ENCODE peak calls at places on chromosome 16, in seven cellular contexts. I is SK-N-SH, M is GM23248, H is HCT116, Q is PC-3, A is neural progenitor cell, L is GM23338. B is an unnamed sample.

GRCh38 chr16:65235339-65236177 is 113.7 kb upstream of the CDH11 start:
- DNase-seq in I (no peak), M (no peak), H (no peak), Q (no peak), A (no peak), L (peak), B (no peak)

GRCh38 chr16:13542284-13542683 is 377.7 kb upstream of the ERCC4 start:
- DNase-seq in I (no peak), M (no peak), H (no peak), Q (no peak), A (no peak), L (no peak), B (no peak)

GRCh38 chr16:1367486-1368174 is 15.9 kb downstream of the GNPTG start:
- DNase-seq in I (no peak), M (no peak), H (no peak), Q (no peak), A (no peak), L (no peak), B (no peak)

GRCh38 chr16:81175325-81175891 is 63.1 kb upstream of the BCO1 start:
- DNase-seq in I (no peak), M (peak), H (no peak), Q (peak), A (no peak), L (no peak), B (no peak)

GRCh38 chr16:76926595-76926994 is 264.4 kb upstream of the MON1B start:
- DNase-seq in I (no peak), M (no peak), H (no peak), Q (no peak), A (no peak), L (peak), B (no peak)

GRCh38 chr16:8936421-8936820 is 27.3 kb downstream of the USP7 start:
- DNase-seq in I (peak), M (peak), H (peak), Q (peak), A (peak), L (peak), B (peak)

GRCh38 chr16:46899443-46900143 is 15.4 kb downstream of the GPT2 start:
- DNase-seq in I (no peak), M (peak), H (no peak), Q (no peak), A (no peak), L (no peak), B (no peak)

GRCh38 chr16:14155572-14156213 is 84.6 kb downstream of the MRTFB start:
- DNase-seq in I (no peak), M (no peak), H (no peak), Q (no peak), A (no peak), L (no peak), B (no peak)

GRCh38 chr16:1163567-1164055 is 10.7 kb downstream of the CACNA1H start:
- DNase-seq in I (no peak), M (peak), H (no peak), Q (peak), A (no peak), L (no peak), B (no peak)

GRCh38 chr16:79873825-79874224 is 273.3 kb upstream of the MAF start:
- DNase-seq in I (no peak), M (no peak), H (no peak), Q (no peak), A (no peak), L (no peak), B (no peak)

GRCh38 chr16:55479560-55480197 is 681 bp downstream of the MMP2 start:
- DNase-seq in I (peak), M (peak), H (no peak), Q (no peak), A (no peak), L (peak), B (no peak)

GRCh38 chr16:3960049-3960809 is 79.7 kb upstream of the CREBBP start:
- DNase-seq in I (no peak), M (peak), H (no peak), Q (no peak), A (peak), L (no peak), B (no peak)

GRCh38 chr16:13120091-13120490 is 218.7 kb downstream of the SHISA9 start:
- DNase-seq in I (no peak), M (no peak), H (no peak), Q (no peak), A (no peak), L (peak), B (no peak)

GRCh38 chr16:67537270-67537635 is 8.6 kb downstream of the RIPOR1 start:
- DNase-seq in I (peak), M (peak), H (no peak), Q (no peak), A (peak), L (peak), B (no peak)

GRCh38 chr16:47467501-47467900 is 6.4 kb downstream of the PHKB start:
- DNase-seq in I (no peak), M (no peak), H (no peak), Q (no peak), A (no peak), L (no peak), B (no peak)

GRCh38 chr16:24689128-24689527 is 40.3 kb upstream of the TNRC6A start:
- DNase-seq in I (peak), M (peak), H (peak), Q (peak), A (peak), L (peak), B (peak)

GRCh38 chr16:69187891-69188451 is 1.0 kb downstream of the SNTB2 start:
- DNase-seq in I (no peak), M (peak), H (no peak), Q (peak), A (no peak), L (peak), B (peak)

GRCh38 chr16:15715221-15715620 is 65.2 kb downstream of the NDE1 start:
- DNase-seq in I (no peak), M (no peak), H (no peak), Q (no peak), A (no peak), L (no peak), B (no peak)

GRCh38 chr16:4386951-4387565 is 15.4 kb downstream of the VASN start:
- DNase-seq in I (no peak), M (peak), H (no peak), Q (no peak), A (no peak), L (no peak), B (no peak)

GRCh38 chr16:66926171-66926570 is 836 bp upstream of the RRAD start:
- DNase-seq in I (no peak), M (peak), H (no peak), Q (no peak), A (no peak), L (no peak), B (no peak)

GRCh38 chr16:29977063-29977462 is 3.4 kb downstream of the TAOK2 start:
- DNase-seq in I (peak), M (no peak), H (no peak), Q (no peak), A (no peak), L (no peak), B (no peak)

GRCh38 chr16:11743308-11744074 is 834 bp upstream of the TXNDC11 start:
- DNase-seq in I (peak), M (peak), H (peak), Q (peak), A (no peak), L (no peak), B (peak)

GRCh38 chr16:86502856-86503748 is 7.2 kb upstream of the FOXF1 start:
- DNase-seq in I (no peak), M (peak), H (no peak), Q (no peak), A (peak), L (no peak), B (no peak)

DNA sequence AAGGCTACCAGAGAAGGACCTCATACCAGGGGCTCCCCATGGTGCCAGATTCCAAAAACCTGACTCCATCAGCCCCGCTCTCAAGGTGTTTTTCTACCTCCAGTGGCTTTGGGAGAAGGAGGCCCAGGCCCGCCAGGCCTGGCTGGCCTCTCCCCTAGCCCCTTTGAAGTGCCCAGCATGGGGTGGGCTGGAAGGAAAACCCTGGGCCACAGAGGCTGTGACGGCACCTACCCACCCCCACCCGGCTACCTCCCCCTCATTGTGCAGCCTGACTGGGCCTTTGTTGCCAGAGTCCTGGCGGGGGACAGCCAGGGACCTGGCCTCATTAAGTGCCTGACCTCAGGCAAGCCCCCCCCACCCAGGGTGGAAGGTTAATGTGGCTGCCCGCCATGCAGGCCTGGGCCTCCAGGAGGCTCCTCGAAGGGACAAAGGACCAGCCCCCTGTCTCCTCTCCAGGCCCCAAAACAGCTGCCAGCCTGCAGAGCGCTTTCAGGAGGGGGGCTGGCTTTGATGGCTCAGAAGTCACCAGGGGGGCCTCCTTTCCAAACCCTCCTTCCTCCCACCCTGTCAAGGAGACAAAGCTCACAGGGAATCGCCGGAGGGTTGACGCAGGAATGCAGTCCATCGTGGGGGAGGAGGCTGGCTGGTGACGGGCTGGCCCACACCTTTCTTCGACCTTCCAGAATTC is 159.4 kb downstream of the ZNF423 start:
- DNase-seq in I (peak), M (no peak), H (no peak), Q (no peak), A (peak), L (peak), B (no peak)
- TF ChIP-seq EZH2phosphoT487 in I (no peak), M (no peak), H (no peak), Q (no peak), A (peak), L (no peak), B (no peak)

DNA sequence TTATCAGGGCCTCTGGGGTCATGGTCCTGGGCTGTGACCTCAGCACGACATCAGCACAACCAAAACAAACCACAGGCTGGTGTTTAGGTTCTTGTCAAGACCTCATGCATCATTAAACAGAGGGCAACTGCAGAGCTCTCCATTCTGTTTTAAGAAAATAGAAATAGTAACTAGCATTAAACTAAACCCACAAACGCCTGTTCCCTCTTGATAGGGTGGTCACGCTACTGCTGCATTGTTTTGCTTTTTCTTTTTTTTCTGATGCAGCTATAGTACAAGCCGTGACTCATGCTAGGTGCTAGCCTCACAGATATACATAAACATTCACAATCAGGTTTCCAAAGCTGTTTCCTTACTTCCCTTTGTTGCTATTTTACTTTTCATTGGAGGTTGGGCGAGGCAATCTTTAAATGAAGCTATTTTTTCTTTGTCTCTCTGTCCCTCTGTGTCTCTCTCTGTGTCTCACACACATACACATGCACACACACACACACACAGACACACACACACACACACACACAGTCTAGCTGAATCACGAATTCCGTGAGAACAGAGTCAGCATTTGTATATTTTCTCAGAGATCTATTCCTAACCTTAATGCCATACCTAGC is 310.3 kb downstream of the CDH13 start:
- DNase-seq in I (no peak), M (peak), H (no peak), Q (no peak), A (no peak), L (no peak), B (no peak)
- H3K4me2 ChIP-seq in I (no peak), M (no peak), H (no peak), Q (no peak), A (no peak), L (no peak), B (no peak)

GRCh38 chr16:88502776-88503280 is 49.7 kb downstream of the ZFPM1 start:
- DNase-seq in I (no peak), M (no peak), H (no peak), Q (no peak), A (no peak), L (no peak), B (no peak)
- TF ChIP-seq EZH2phosphoT487 in I (no peak), M (no peak), H (no peak), Q (no peak), A (no peak), L (no peak), B (no peak)

GRCh38 chr16:22352726-22353125 is 21.7 kb downstream of the CDR2 start:
- DNase-seq in I (no peak), M (peak), H (no peak), Q (no peak), A (no peak), L (no peak), B (no peak)

GRCh38 chr16:22353188-22353919 is 21.1 kb downstream of the CDR2 start:
- DNase-seq in I (no peak), M (peak), H (peak), Q (peak), A (no peak), L (peak), B (no peak)

GRCh38 chr16:22352119-22352518 is 22.3 kb downstream of the CDR2 start:
- DNase-seq in I (no peak), M (no peak), H (no peak), Q (no peak), A (no peak), L (no peak), B (no peak)

GRCh38 chr16:22355487-22355908 is 18.9 kb downstream of the CDR2 start:
- DNase-seq in I (no peak), M (peak), H (no peak), Q (no peak), A (no peak), L (no peak), B (no peak)

GRCh38 chr16:22353933-22354541 is 20.4 kb downstream of the CDR2 start:
- DNase-seq in I (no peak), M (no peak), H (no peak), Q (no peak), A (no peak), L (no peak), B (no peak)
- H3K4me2 ChIP-seq in I (peak), M (peak), H (peak), Q (no peak), A (no peak), L (peak), B (no peak)

GRCh38 chr16:72673118-72673517 is 374.8 kb downstream of the ZFHX3 start:
- DNase-seq in I (no peak), M (peak), H (no peak), Q (no peak), A (no peak), L (peak), B (no peak)
- TF ChIP-seq EZH2phosphoT487 in I (no peak), M (no peak), H (no peak), Q (no peak), A (no peak), L (no peak), B (no peak)

DNA sequence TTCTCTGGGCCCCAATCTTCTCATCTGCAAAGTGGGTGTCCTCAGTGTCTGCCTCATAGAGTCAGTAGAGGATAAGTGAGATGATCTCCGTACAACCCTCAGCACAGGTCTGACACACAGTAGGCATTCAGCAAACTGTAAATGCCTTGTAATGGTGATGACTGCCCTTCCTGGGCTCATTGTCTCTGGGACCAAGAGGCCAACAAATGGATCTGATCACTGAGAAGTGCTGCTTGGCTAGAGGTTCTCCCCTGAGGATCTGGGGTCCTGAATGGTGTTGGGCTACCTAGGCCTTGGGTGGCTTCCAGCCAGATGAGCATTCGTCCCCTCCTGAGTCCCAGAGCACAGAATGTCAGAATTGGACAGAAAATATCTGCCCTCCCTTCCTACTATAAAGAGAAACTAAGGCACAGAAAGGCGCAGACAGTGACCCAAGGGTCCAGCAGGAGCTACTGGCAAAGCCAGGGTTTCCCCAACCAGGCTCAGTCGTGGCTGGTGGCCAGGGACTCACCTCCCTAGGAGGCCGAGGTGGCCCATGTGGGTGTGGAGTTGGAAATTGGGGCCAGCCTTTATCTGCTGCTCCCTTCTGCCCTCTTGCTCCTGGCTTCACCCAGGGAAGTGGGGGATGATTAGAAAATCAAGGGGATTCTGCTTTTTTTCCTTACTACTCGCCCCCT is 910 bp downstream of the DRC7 start:
- DNase-seq in I (no peak), M (no peak), H (no peak), Q (no peak), A (no peak), L (no peak), B (no peak)
- H3K4me2 ChIP-seq in I (no peak), M (no peak), H (peak), Q (no peak), A (peak), L (no peak), B (no peak)

GRCh38 chr16:87653234-87653633 is 50.9 kb downstream of the JPH3 start:
- DNase-seq in I (peak), M (peak), H (peak), Q (peak), A (no peak), L (peak), B (peak)
- TF ChIP-seq EZH2phosphoT487 in I (no peak), M (no peak), H (no peak), Q (no peak), A (no peak), L (no peak), B (no peak)

GRCh38 chr16:78770353-78771091 is 671.1 kb downstream of the WWOX start:
- DNase-seq in I (peak), M (peak), H (no peak), Q (peak), A (peak), L (peak), B (peak)
- H3K4me2 ChIP-seq in I (no peak), M (no peak), H (no peak), Q (no peak), A (no peak), L (no peak), B (no peak)

GRCh38 chr16:18048858-18049257 is 287.7 kb downstream of the NPIPA8 start:
- DNase-seq in I (no peak), M (no peak), H (no peak), Q (no peak), A (no peak), L (no peak), B (no peak)

GRCh38 chr16:18050234-18050633 is 286.3 kb downstream of the NPIPA8 start:
- DNase-seq in I (no peak), M (no peak), H (no peak), Q (no peak), A (no peak), L (no peak), B (no peak)

GRCh38 chr16:18047761-18048160 is 288.8 kb downstream of the NPIPA8 start:
- DNase-seq in I (no peak), M (no peak), H (no peak), Q (no peak), A (no peak), L (no peak), B (no peak)

GRCh38 chr16:18050777-18051176 is 285.8 kb downstream of the NPIPA8 start:
- DNase-seq in I (no peak), M (no peak), H (no peak), Q (no peak), A (no peak), L (no peak), B (no peak)

DNA sequence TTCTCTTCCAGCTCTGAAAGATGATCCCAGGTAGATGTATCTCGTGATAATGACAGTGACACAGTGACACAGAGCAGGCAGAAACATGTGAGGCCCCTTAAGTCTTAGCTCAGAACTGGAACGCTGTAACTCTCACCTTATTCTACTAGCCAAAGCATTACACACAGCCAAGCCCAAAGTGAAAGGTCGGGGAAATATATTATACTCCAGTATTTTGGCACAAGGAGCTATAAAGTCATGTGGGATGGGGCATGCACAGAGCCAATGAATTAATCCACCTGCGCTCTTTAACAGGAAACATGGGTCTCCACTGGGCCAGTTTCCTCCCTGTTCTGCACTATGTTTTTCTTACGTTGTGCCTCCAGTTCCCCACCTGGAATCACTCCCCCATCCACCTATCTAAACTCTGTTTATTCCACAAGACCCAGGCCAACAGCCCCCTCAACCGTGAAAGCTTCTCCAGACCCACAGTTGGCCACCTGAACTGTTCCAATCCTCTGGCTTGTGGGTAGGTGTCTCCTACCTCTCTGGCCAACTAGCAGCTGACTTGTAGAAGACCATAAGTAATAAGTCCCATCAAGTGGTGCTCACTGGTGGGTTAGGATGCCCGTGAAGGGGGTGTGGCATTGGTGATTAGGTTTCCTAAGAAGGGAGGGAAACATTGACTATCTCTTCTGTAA is 286.9 kb downstream of the NPIPA8 start:
- DNase-seq in I (no peak), M (no peak), H (no peak), Q (no peak), A (no peak), L (no peak), B (no peak)
- TF ChIP-seq EZH2phosphoT487 in I (no peak), M (no peak), H (no peak), Q (no peak), A (no peak), L (no peak), B (no peak)

B was measured in OCI-LY7.